ENCODE peak calls at places on chromosomes 13 and 19, in eight cellular contexts. E, G, V, B, F, L, Z and O are unnamed samples.

GRCh38 chr19:8609210-8610040 is 1.1 kb downstream of the ADAMTS10 start:
- DNase-seq in G (no peak), L (peak), Z (no peak), V (peak), F (no peak), E (no peak), B (no peak), O (peak)

GRCh38 chr19:46786236-46787039 is 2.0 kb downstream of the SLC1A5 start:
- DNase-seq in B (peak), L (peak), V (peak), G (peak), F (peak), E (peak), Z (peak), O (peak)

GRCh38 chr19:39474139-39474620 is 6.5 kb upstream of the TIMM50 start:
- DNase-seq in F (no peak), V (peak), Z (peak), L (peak), G (no peak), B (peak), E (peak), O (peak)

GRCh38 chr19:50377517-50377916 is 1.3 kb downstream of the NR1H2 start:
- DNase-seq in F (no peak), B (no peak), E (no peak), Z (no peak), G (no peak), V (no peak), L (no peak), O (no peak)

GRCh38 chr13:43725460-43725859 is 61.3 kb downstream of the ENOX1 start:
- DNase-seq in Z (no peak), E (no peak), B (no peak), V (no peak), F (no peak), G (no peak), L (no peak), O (no peak)

GRCh38 chr19:30174791-30175190 is 197.4 kb upstream of the ZNF536 start:
- DNase-seq in G (no peak), V (no peak), Z (no peak), L (no peak), B (no peak), E (no peak), F (no peak), O (no peak)

GRCh38 chr19:3509566-3509989 is 3.5 kb downstream of the FZR1 start:
- DNase-seq in Z (no peak), F (no peak), E (no peak), B (no peak), L (no peak), G (no peak), V (no peak), O (no peak)

GRCh38 chr13:61086052-61086451 is 329.6 kb downstream of the PCDH20 start:
- DNase-seq in Z (no peak), G (peak), L (no peak), B (no peak), E (no peak), V (no peak), F (no peak), O (no peak)

GRCh38 chr19:47110521-47111080 is 3.0 kb downstream of the ZC3H4 start:
- DNase-seq in Z (peak), F (no peak), B (no peak), G (no peak), E (peak), V (no peak), L (no peak), O (no peak)

GRCh38 chr13:96544965-96545364 is 449.3 kb downstream of the OXGR1 start:
- DNase-seq in Z (no peak), L (no peak), V (no peak), F (no peak), B (no peak), E (no peak), G (no peak), O (no peak)

GRCh38 chr13:38008636-38009035 is 139.1 kb upstream of the TRPC4 start:
- DNase-seq in L (no peak), G (no peak), V (peak), Z (no peak), B (no peak), F (no peak), E (peak), O (no peak)

GRCh38 chr13:31351376-31351775 is 151.6 kb downstream of the B3GLCT start:
- DNase-seq in F (no peak), L (no peak), B (no peak), G (no peak), Z (no peak), E (no peak), V (no peak), O (no peak)

GRCh38 chr19:41801682-41802317 is 5.4 kb downstream of the CEACAM3 start:
- DNase-seq in V (no peak), E (no peak), Z (no peak), G (no peak), L (no peak), B (no peak), F (no peak), O (no peak)